ENCODE peak calls at places on chromosomes 1 and 21, in seven cellular contexts. R, O, A, S, I, L and T are unnamed samples.

GRCh38 chr1:73673980-73674379 is 524.0 kb downstream of the LRRIQ3 start:
- DNase-seq in R (no peak), O (peak; percentile 23), A (no peak), I (no peak), S (no peak), L (no peak), T (no peak)

GRCh38 chr1:236522937-236523703 is 662 bp upstream of the LGALS8 start:
- DNase-seq in S (no peak), I (no peak), R (no peak), A (peak; percentile 65), L (no peak), O (no peak), T (peak; percentile 41)

GRCh38 chr1:152104854-152105253 is 10.4 kb downstream of the TCHH start:
- DNase-seq in S (no peak), I (no peak), L (no peak), O (no peak), A (no peak), R (no peak), T (no peak)

GRCh38 chr21:44571844-44572782 is 1.4 kb upstream of the KRTAP10-4 start:
- DNase-seq in A (no peak), L (no peak), O (no peak), R (no peak), I (no peak), S (no peak), T (no peak)

GRCh38 chr1:231279081-231279480 is 38.1 kb downstream of the GNPAT start:
- DNase-seq in S (no peak), A (no peak), R (no peak), O (peak; percentile 45), I (no peak), L (no peak), T (no peak)

GRCh38 chr1:116373451-116374339 is 651 bp downstream of the ATP1A1 start:
- DNase-seq in S (peak; percentile 82), R (peak; percentile 19), L (peak; percentile 84), I (peak; percentile 70), O (peak; percentile 49), A (peak; percentile 82), T (peak; percentile 71)

GRCh38 chr1:236058141-236058626 is 6.7 kb downstream of the NID1 start:
- DNase-seq in A (no peak), I (no peak), L (no peak), S (no peak), R (no peak), O (peak; percentile 30), T (no peak)

GRCh38 chr1:41599912-41600311 is 115.4 kb upstream of the EDN2 start:
- DNase-seq in R (no peak), O (no peak), S (no peak), A (no peak), L (no peak), I (no peak), T (no peak)

GRCh38 chr1:62311473-62311943 is 7.7 kb downstream of the KANK4 start:
- DNase-seq in A (no peak), L (no peak), O (peak; percentile 57), S (no peak), I (no peak), R (no peak), T (no peak)

GRCh38 chr21:35895598-35895997 is 164.7 kb downstream of the SETD4 start:
- DNase-seq in S (no peak), O (peak; percentile 19), R (no peak), L (no peak), I (no peak), A (no peak), T (no peak)

GRCh38 chr1:1332774-1333480 is 1.8 kb downstream of the TAS1R3 start:
- DNase-seq in L (no peak), O (no peak), I (no peak), R (no peak), S (no peak), A (no peak), T (no peak)

GRCh38 chr1:23422313-23422877 is 2.2 kb downstream of the TCEA3 start:
- DNase-seq in S (peak; percentile 62), I (peak; percentile 77), A (peak; percentile 91), O (peak; percentile 81), L (peak; percentile 82), R (peak; percentile 41), T (peak; percentile 78)

GRCh38 chr1:163163861-163164582 is 38.7 kb downstream of the RGS5 start:
- DNase-seq in R (no peak), S (no peak), I (no peak), O (peak; percentile 88), L (no peak), A (no peak), T (no peak)

GRCh38 chr1:224380003-224380402 is 23.3 kb downstream of the CNIH4 start:
- DNase-seq in A (no peak), I (no peak), R (no peak), O (peak; percentile 36), S (peak; percentile 57), L (no peak), T (no peak)

GRCh38 chr1:3069491-3070303 is 694 bp downstream of the PRDM16 start:
- DNase-seq in L (peak; percentile 69), A (peak; percentile 64), R (no peak), S (peak; percentile 36), I (peak; percentile 30), O (peak; percentile 75), T (peak; percentile 36)

GRCh38 chr1:51558375-51558924 is 39.4 kb upstream of the EPS15 start:
- DNase-seq in R (no peak), I (no peak), O (peak; percentile 78), L (no peak), S (no peak), A (no peak), T (no peak)

GRCh38 chr21:15031790-15032357 is 32.9 kb downstream of the NRIP1 start:
- DNase-seq in S (no peak), L (no peak), O (peak; percentile 92), R (no peak), A (no peak), I (no peak), T (no peak)

DNA sequence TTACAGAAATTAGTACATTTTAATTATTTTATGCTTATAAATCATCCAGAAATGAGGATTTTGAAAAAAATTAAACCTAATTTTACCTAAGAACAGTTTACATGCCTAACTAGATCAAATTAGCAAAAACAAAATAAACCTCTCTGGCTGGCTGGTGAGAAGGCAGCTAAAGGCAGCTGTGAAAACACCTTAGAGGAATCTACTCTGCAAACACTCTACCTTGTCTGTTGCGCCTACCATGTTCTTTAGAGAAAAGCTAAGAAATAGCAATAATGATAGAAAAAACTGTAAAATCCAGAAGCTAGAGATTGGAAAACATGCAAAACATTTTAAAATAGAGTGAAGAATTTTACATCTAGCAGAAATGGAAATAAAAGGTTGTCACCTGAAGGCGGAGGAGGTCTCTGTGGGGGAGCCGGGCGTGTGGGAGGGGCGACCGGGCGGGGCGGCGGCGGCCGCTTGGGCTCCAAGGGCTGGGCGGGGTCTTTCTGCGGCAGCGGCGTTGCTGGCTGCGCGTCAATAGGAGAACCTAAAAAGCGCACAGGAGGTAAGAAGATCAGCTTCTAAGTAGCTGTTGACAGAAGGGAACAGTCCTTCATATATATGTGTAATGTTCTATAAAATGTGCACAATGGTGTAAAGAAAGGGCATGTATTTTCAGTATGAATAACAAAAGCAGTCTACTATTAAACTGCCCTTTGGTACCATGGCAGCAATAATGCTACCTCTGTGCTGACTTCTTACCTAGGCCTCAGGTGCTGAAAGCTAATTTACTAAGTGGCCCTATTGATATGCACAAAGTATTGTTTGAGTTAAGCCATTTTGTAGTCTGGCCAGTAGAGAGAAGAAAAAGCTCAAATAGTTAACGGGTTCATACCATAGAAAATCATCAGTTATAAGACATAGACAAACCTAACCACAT is 33.3 kb upstream of the CFAP298 start:
- DNase-seq in S (no peak), O (no peak), L (no peak), I (no peak), R (no peak), A (no peak), T (no peak)
- H3K4me3 ChIP-seq in S (no peak overlapping the region), O (no peak overlapping the region), L (no peak overlapping the region), I (no peak overlapping the region), R (no peak overlapping the region), A (no peak overlapping the region), T (no peak overlapping the region)

DNA sequence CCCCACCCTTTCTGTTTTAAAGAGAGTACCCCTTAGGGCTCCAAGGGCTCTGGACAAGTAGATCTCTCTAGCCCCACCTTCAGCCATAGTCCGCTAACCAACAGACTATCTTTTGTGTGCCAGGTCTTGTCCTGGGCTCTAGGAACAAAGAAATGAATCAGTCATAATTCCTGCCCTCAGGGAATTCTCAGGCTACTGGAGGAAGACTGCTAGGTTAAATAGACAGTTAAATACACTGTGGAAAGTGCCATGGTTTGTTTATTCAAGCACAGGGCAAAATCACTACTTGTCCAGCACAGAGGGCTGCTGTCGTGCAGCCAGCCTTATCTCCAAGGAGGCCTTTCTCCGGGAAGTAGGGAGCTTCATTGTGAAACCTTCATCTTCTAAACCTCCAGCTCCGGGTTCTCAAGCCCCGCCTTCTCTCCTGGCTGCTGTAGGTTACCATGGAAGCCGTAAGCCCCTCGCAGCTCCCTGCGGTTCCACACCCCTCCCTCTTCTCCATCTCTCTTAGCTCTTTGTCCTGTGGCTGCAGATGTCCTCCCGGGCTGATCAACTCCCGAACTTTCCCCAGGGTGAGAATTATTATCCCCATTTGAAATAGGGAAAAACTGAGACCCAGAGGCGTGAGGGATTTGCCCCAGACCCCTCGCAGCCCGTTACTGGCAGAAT is 29.8 kb downstream of the SHISAL2A start:
- DNase-seq in S (no peak), O (peak; percentile 44), L (no peak), R (no peak), A (no peak), I (no peak), T (no peak)
- H3K27ac ChIP-seq in S (no peak overlapping the region), O (no peak overlapping the region), L (no peak overlapping the region), R (no peak overlapping the region), A (no peak overlapping the region), I (no peak overlapping the region), T (no peak overlapping the region)

DNA sequence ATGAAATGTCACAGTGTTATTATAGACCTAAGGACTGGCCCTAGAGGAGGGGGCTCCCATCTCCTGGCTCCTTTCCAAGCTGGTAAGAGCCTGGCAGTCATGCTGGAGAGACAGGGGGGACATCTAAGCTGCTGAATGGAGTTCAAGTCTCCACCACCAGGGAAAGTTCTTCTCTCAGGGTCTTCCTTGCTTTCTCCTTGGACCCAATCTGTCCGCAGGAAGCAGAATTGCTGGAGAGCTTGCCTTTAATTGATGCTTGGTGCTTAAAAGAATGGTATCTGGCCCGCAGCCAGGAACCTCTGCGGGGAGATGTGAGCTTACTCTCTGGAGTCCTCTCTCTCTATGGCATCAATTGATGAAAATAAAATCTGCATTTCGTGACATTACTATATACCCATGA is 25.1 kb downstream of the IRF2BP2 start:
- DNase-seq in A (no peak), R (no peak), I (peak; percentile 71), L (no peak), S (no peak), O (peak; percentile 66), T (no peak)
- H3K4me1 ChIP-seq in A (peaks cover 6% of the 10 kb centered on the region), R (peaks cover 74% of the 10 kb centered on the region), I (peaks cover 30% of the 10 kb centered on the region), L (peaks cover 14% of the 10 kb centered on the region), S (no peaks in the 10 kb centered on the region), O (peaks cover 3% of the 10 kb centered on the region), T (peaks cover 66% of the 10 kb centered on the region)

GRCh38 chr1:85479491-85479890 is 14.5 kb upstream of the DDAH1 start:
- DNase-seq in O (no peak), S (no peak), L (no peak), A (no peak), I (no peak), R (no peak), T (no peak)

GRCh38 chr1:85484264-85484663 is 19.3 kb upstream of the DDAH1 start:
- DNase-seq in L (no peak), R (no peak), A (no peak), I (no peak), O (peak; percentile 61), S (no peak), T (no peak)

GRCh38 chr1:85480566-85480965 is 15.6 kb upstream of the DDAH1 start:
- DNase-seq in I (no peak), O (no peak), A (no peak), R (no peak), L (no peak), S (no peak), T (no peak)

GRCh38 chr1:85484716-85485115 is 19.8 kb upstream of the DDAH1 start:
- DNase-seq in R (no peak), S (no peak), A (no peak), O (no peak), I (no peak), L (no peak), T (no peak)

GRCh38 chr1:85481688-85482087 is 16.7 kb upstream of the DDAH1 start:
- DNase-seq in S (no peak), L (no peak), R (no peak), O (no peak), I (no peak), A (no peak), T (no peak)
- H3K4me3 ChIP-seq in S (no peak overlapping the region), L (no peak overlapping the region), R (no peak overlapping the region), O (no peak overlapping the region), I (no peak overlapping the region), A (no peak overlapping the region), T (no peak overlapping the region)